ENCODE peak calls at places on chromosomes 3 and 15, in six cellular contexts. One of them, this sample, is unnamed.

GRCh38 chr3:188573286-188573928 is 419.4 kb downstream of the LPP start:
- DNase-seq in IMR-90: no peak
- DNase-seq in HCT116: no peak
- DNase-seq in endothelial cell: no peak
- DNase-seq in HFF-Myc: no peak
- DNase-seq in PC-3: no peak
- DNase-seq in this sample: no peak

GRCh38 chr3:118818386-118818785 is 216.3 kb downstream of the IGSF11 start:
- DNase-seq in IMR-90: peak
- DNase-seq in HCT116: no peak
- DNase-seq in endothelial cell: no peak
- DNase-seq in HFF-Myc: no peak
- DNase-seq in PC-3: peak
- DNase-seq in this sample: peak

GRCh38 chr3:28308196-28308595 is 40.3 kb upstream of the ZCWPW2 start:
- DNase-seq in IMR-90: no peak
- DNase-seq in HCT116: no peak
- DNase-seq in endothelial cell: no peak
- DNase-seq in HFF-Myc: no peak
- DNase-seq in PC-3: no peak
- DNase-seq in this sample: no peak

GRCh38 chr3:192449036-192449435 is 278.3 kb downstream of the FGF12 start:
- DNase-seq in IMR-90: no peak
- DNase-seq in HCT116: no peak
- DNase-seq in endothelial cell: no peak
- DNase-seq in HFF-Myc: no peak
- DNase-seq in PC-3: no peak
- DNase-seq in this sample: peak

GRCh38 chr3:27606537-27606936 is 115.6 kb downstream of the EOMES start:
- DNase-seq in IMR-90: peak
- DNase-seq in HCT116: no peak
- DNase-seq in endothelial cell: no peak
- DNase-seq in HFF-Myc: no peak
- DNase-seq in PC-3: peak
- DNase-seq in this sample: no peak

GRCh38 chr3:128438488-128439072 is 28.1 kb downstream of the DNAJB8 start:
- DNase-seq in IMR-90: no peak
- DNase-seq in HCT116: no peak
- DNase-seq in endothelial cell: no peak
- DNase-seq in HFF-Myc: no peak
- DNase-seq in PC-3: no peak
- DNase-seq in this sample: no peak

GRCh38 chr3:32551087-32551486 is 19.6 kb downstream of the DYNC1LI1 start:
- DNase-seq in IMR-90: no peak
- DNase-seq in HCT116: no peak
- DNase-seq in endothelial cell: no peak
- DNase-seq in HFF-Myc: no peak
- DNase-seq in PC-3: no peak
- DNase-seq in this sample: no peak

GRCh38 chr3:39408493-39409372 is 2.2 kb downstream of the RPSA start:
- DNase-seq in IMR-90: no peak
- DNase-seq in HCT116: no peak
- DNase-seq in endothelial cell: no peak
- DNase-seq in HFF-Myc: no peak
- DNase-seq in PC-3: no peak
- DNase-seq in this sample: no peak

GRCh38 chr3:109132801-109133473 is 3.6 kb upstream of the C3orf85 start:
- DNase-seq in IMR-90: peak
- DNase-seq in HCT116: no peak
- DNase-seq in endothelial cell: no peak
- DNase-seq in HFF-Myc: no peak
- DNase-seq in PC-3: peak
- DNase-seq in this sample: peak

GRCh38 chr3:196280689-196281463 is 6.7 kb downstream of the PCYT1A start:
- DNase-seq in IMR-90: no peak
- DNase-seq in HCT116: no peak
- DNase-seq in endothelial cell: no peak
- DNase-seq in HFF-Myc: no peak
- DNase-seq in PC-3: no peak
- DNase-seq in this sample: no peak

GRCh38 chr15:40115670-40116093 is 7.0 kb upstream of the BMF start:
- DNase-seq in IMR-90: no peak
- DNase-seq in HCT116: no peak
- DNase-seq in endothelial cell: no peak
- DNase-seq in HFF-Myc: no peak
- DNase-seq in PC-3: peak
- DNase-seq in this sample: peak

DNA sequence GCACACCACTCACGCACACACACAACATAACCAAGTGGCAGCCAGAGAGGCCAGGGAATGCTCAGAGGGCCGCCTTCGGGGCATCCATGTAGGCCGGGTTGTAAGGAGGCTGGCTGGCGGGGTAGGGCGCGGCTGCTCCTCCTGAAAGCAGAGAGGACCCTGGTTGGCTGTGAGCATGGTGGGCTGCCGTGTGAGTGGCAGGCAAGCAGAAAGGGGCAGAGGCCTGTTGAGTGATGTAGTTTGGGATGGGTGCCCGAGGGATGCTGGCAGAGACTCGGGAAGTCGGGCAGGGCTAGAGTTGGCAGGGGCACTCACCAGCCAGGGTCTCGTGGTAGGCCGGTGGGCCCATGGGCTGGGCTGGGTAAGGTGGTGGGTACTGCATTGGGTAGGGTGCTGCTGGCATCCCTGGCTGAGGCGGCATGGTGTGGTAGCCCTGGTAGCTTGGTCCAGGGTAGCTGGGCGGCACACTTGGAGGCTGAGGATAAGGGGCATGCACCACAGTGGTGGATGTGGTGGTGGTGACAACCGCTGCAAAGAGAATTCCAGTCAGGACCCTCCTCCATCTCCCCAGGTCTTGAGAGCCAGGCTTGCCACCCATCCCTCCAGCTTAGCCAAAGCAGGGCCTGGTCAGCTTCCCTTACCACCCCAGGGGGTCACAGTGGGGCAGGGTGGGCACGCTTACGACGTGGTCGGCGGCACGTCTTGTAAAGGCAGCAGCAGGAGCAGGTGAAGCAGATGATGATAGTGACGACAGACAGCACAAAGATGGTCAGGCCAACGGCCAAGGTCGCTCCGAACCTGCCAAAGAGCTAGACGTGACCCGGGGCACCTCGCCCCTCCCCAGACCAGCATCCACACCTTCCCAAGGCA is 22.7 kb downstream of the ATRIP start:
- DNase-seq in IMR-90: no peak
- DNase-seq in HCT116: no peak
- DNase-seq in endothelial cell: no peak
- DNase-seq in HFF-Myc: no peak
- DNase-seq in PC-3: no peak
- DNase-seq in this sample: no peak
- TF ChIP-seq CTCF in IMR-90: no peak
- TF ChIP-seq CTCF in HCT116: no peak
- TF ChIP-seq CTCF in endothelial cell: no peak
- TF ChIP-seq CTCF in HFF-Myc: no peak
- TF ChIP-seq CTCF in PC-3: no peak
- TF ChIP-seq CTCF in this sample: no peak

GRCh38 chr3:52153389-52154096 is 680 bp downstream of the POC1A start:
- DNase-seq in IMR-90: peak
- DNase-seq in HCT116: peak
- DNase-seq in endothelial cell: no peak
- DNase-seq in HFF-Myc: no peak
- DNase-seq in PC-3: peak
- DNase-seq in this sample: peak
- TF ChIP-seq CTCF in IMR-90: no peak
- TF ChIP-seq CTCF in HCT116: peak
- TF ChIP-seq CTCF in endothelial cell: no peak
- TF ChIP-seq CTCF in HFF-Myc: no peak
- TF ChIP-seq CTCF in PC-3: peak
- TF ChIP-seq CTCF in this sample: no peak

GRCh38 chr3:85821130-85821756 is 862.5 kb downstream of the CADM2 start:
- DNase-seq in IMR-90: no peak
- DNase-seq in HCT116: no peak
- DNase-seq in endothelial cell: peak
- DNase-seq in HFF-Myc: no peak
- DNase-seq in PC-3: peak
- DNase-seq in this sample: peak
- TF ChIP-seq CTCF in IMR-90: peak
- TF ChIP-seq CTCF in HCT116: peak
- TF ChIP-seq CTCF in endothelial cell: peak
- TF ChIP-seq CTCF in HFF-Myc: peak
- TF ChIP-seq CTCF in PC-3: peak
- TF ChIP-seq CTCF in this sample: peak

DNA sequence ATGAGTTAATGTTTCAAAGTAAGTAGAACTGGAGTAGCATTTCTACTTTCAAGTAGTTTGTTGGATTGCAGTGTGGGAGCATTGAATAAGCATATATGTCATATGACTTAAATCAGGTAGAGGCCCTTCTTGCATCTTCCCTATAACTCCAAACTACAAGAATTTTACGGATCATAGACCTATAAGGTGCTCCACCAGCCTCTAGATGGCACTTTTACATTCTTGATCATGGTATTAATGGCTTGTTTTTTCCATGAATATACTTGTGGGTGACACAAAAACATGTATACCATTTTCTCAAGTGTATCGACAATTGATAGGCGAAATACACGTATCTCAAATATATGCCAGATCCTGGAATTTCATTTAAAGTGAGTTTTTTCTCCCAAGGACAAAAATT is 311.1 kb downstream of the ZPLD1 start:
- DNase-seq in IMR-90: no peak
- DNase-seq in HCT116: peak
- DNase-seq in endothelial cell: no peak
- DNase-seq in HFF-Myc: no peak
- DNase-seq in PC-3: peak
- DNase-seq in this sample: no peak
- TF ChIP-seq CTCF in IMR-90: no peak
- TF ChIP-seq CTCF in HCT116: peak
- TF ChIP-seq CTCF in endothelial cell: no peak
- TF ChIP-seq CTCF in HFF-Myc: no peak
- TF ChIP-seq CTCF in PC-3: peak
- TF ChIP-seq CTCF in this sample: no peak

DNA sequence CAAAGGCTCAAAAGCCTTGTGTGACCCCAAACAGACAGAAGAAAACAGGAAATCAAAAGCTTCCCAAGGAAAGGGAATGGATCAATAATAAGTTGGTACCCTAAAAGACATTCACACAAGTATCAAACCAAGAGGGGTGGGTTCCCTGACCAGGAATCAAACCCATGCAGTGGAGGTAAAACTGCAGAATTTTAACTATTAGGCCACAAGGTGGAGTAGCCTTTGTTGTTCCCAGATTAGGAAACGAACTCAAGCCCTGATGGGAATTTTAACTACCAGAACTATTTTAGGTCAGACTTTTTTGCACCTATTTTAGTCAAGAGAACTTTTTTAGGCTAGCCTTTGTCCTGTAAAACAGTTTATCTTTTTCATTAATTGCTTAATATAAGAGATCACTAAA is 31.4 kb downstream of the SETMAR start:
- DNase-seq in IMR-90: no peak
- DNase-seq in HCT116: no peak
- DNase-seq in endothelial cell: no peak
- DNase-seq in HFF-Myc: no peak
- DNase-seq in PC-3: peak
- DNase-seq in this sample: no peak
- TF ChIP-seq CTCF in IMR-90: no peak
- TF ChIP-seq CTCF in HCT116: peak
- TF ChIP-seq CTCF in endothelial cell: peak
- TF ChIP-seq CTCF in HFF-Myc: no peak
- TF ChIP-seq CTCF in PC-3: peak
- TF ChIP-seq CTCF in this sample: no peak

GRCh38 chr15:45616901-45617323 is 17.9 kb upstream of the SQOR start:
- DNase-seq in IMR-90: peak
- DNase-seq in HCT116: no peak
- DNase-seq in endothelial cell: no peak
- DNase-seq in HFF-Myc: no peak
- DNase-seq in PC-3: peak
- DNase-seq in this sample: no peak

GRCh38 chr15:45612790-45613415 is 21.9 kb upstream of the SQOR start:
- DNase-seq in IMR-90: peak
- DNase-seq in HCT116: no peak
- DNase-seq in endothelial cell: no peak
- DNase-seq in HFF-Myc: no peak
- DNase-seq in PC-3: peak
- DNase-seq in this sample: no peak

GRCh38 chr15:45618813-45619212 is 16.0 kb upstream of the SQOR start:
- DNase-seq in IMR-90: no peak
- DNase-seq in HCT116: no peak
- DNase-seq in endothelial cell: no peak
- DNase-seq in HFF-Myc: no peak
- DNase-seq in PC-3: no peak
- DNase-seq in this sample: no peak
- TF ChIP-seq CTCF in IMR-90: no peak
- TF ChIP-seq CTCF in HCT116: peak
- TF ChIP-seq CTCF in endothelial cell: no peak
- TF ChIP-seq CTCF in HFF-Myc: no peak
- TF ChIP-seq CTCF in PC-3: peak
- TF ChIP-seq CTCF in this sample: no peak

GRCh38 chr3:172836390-172836997 is 86.0 kb downstream of the ECT2 start:
- DNase-seq in IMR-90: peak
- DNase-seq in HCT116: peak
- DNase-seq in endothelial cell: peak
- DNase-seq in HFF-Myc: peak
- DNase-seq in PC-3: peak
- DNase-seq in this sample: peak
- TF ChIP-seq CTCF in IMR-90: peak
- TF ChIP-seq CTCF in HCT116: peak
- TF ChIP-seq CTCF in endothelial cell: peak
- TF ChIP-seq CTCF in HFF-Myc: peak
- TF ChIP-seq CTCF in PC-3: peak
- TF ChIP-seq CTCF in this sample: peak

This sample was measured in Calu3.